ENCODE peak calls at places on chromosome 7, in six cellular contexts. R, E, C, K, W and Z are unnamed samples.

GRCh38 chr7:149750122-149750845 is 23.1 kb downstream of the ZNF467 start:
- DNase-seq in K (no peak), E (no peak), R (no peak), C (no peak), W (no peak), Z (no peak)

GRCh38 chr7:103150192-103150591 is 1.3 kb upstream of the NAPEPLD start:
- DNase-seq in K (peak), W (no peak), R (no peak), E (no peak), C (no peak), Z (no peak)

GRCh38 chr7:108461855-108462254 is 5.6 kb upstream of the NRCAM start:
- DNase-seq in C (no peak), R (no peak), W (no peak), K (no peak), E (no peak), Z (peak)

GRCh38 chr7:2635810-2636701 is 4.3 kb downstream of the TTYH3 start:
- DNase-seq in R (no peak), E (no peak), C (no peak), K (no peak), W (peak), Z (no peak)

GRCh38 chr7:117068511-117069155 is 115.3 kb downstream of the ST7 start:
- DNase-seq in R (no peak), K (no peak), W (no peak), C (no peak), E (no peak), Z (no peak)

GRCh38 chr7:774161-775109 is 47.4 kb upstream of the PRKAR1B start:
- DNase-seq in R (peak), K (peak), E (peak), C (peak), W (peak), Z (peak)

GRCh38 chr7:116801092-116801710 is 61.2 kb upstream of the CAPZA2 start:
- DNase-seq in W (no peak), C (no peak), E (no peak), R (no peak), K (no peak), Z (no peak)

GRCh38 chr7:76267107-76267834 is 35.2 kb upstream of the HSPB1 start:
- DNase-seq in E (no peak), R (no peak), W (no peak), C (no peak), K (peak), Z (no peak)

GRCh38 chr7:116325517-116325916 is 115.2 kb downstream of the TES start:
- DNase-seq in E (no peak), C (no peak), W (no peak), R (no peak), K (no peak), Z (no peak)

GRCh38 chr7:12623885-12624498 is 53.5 kb downstream of the SCIN start:
- DNase-seq in C (no peak), W (no peak), R (no peak), K (peak), E (no peak), Z (no peak)

GRCh38 chr7:30681262-30682130 is 760 bp downstream of the CRHR2 start:
- DNase-seq in E (no peak), C (no peak), K (peak), W (peak), R (no peak), Z (no peak)

GRCh38 chr7:29639887-29640600 is 76.4 kb downstream of the PRR15 start:
- DNase-seq in W (no peak), R (no peak), E (no peak), C (no peak), K (no peak), Z (no peak)

GRCh38 chr7:16587129-16587528 is 58.4 kb downstream of the ANKMY2 start:
- DNase-seq in W (no peak), E (no peak), K (no peak), C (no peak), R (no peak), Z (no peak)

GRCh38 chr7:67377939-67378862 is 381.6 kb downstream of the TYW1 start:
- DNase-seq in W (peak), K (peak), C (peak), R (peak), E (no peak), Z (peak)

GRCh38 chr7:141674702-141675101 is 27.3 kb downstream of the DENND11 start:
- DNase-seq in K (no peak), E (no peak), W (no peak), C (no peak), R (no peak), Z (peak)

GRCh38 chr7:7702826-7703225 is 15.6 kb downstream of the RPA3 start:
- DNase-seq in E (no peak), W (no peak), K (no peak), R (no peak), C (no peak), Z (no peak)

GRCh38 chr7:41038211-41038610 is 664.7 kb downstream of the INHBA start:
- DNase-seq in R (no peak), E (no peak), K (no peak), C (no peak), W (peak), Z (no peak)

GRCh38 chr7:30770936-30771858 is at the start of gene MINDY4:
- DNase-seq in K (peak), R (peak), E (peak), W (peak), C (peak), Z (peak)

GRCh38 chr7:84154991-84155781 is 39.4 kb downstream of the SEMA3A start:
- DNase-seq in W (no peak), C (no peak), R (no peak), E (no peak), K (no peak), Z (no peak)

GRCh38 chr7:13021566-13021965 is 334.1 kb downstream of the ARL4A start:
- DNase-seq in C (no peak), R (no peak), E (no peak), K (no peak), W (no peak), Z (no peak)

GRCh38 chr7:106808967-106809635 is 56.0 kb upstream of the PIK3CG start:
- DNase-seq in C (no peak), E (no peak), W (no peak), R (no peak), K (no peak), Z (no peak)

GRCh38 chr7:1705856-1706255 is 35.8 kb downstream of the ELFN1 start:
- DNase-seq in K (no peak), W (no peak), C (no peak), R (no peak), E (no peak), Z (no peak)

GRCh38 chr7:36951257-36951697 is 227.0 kb upstream of the AOAH start:
- DNase-seq in W (no peak), C (no peak), E (no peak), K (no peak), R (no peak), Z (no peak)

GRCh38 chr7:19113855-19114590 is 3.4 kb downstream of the TWIST1 start:
- DNase-seq in W (no peak), E (no peak), R (no peak), C (no peak), K (no peak), Z (peak)

GRCh38 chr7:14054125-14054524 is 64.7 kb upstream of the ETV1 start:
- DNase-seq in R (no peak), K (peak), E (no peak), W (no peak), C (no peak), Z (no peak)

GRCh38 chr7:36188923-36189322 is 35.9 kb downstream of the EEPD1 start:
- DNase-seq in E (no peak), C (no peak), W (no peak), K (no peak), R (no peak), Z (no peak)

GRCh38 chr7:44112231-44112996 is 8.3 kb downstream of the AEBP1 start:
- DNase-seq in K (no peak), E (no peak), C (no peak), W (no peak), R (no peak), Z (no peak)

GRCh38 chr7:74271742-74272141 is 17.5 kb upstream of the CLIP2 start:
- DNase-seq in R (no peak), K (no peak), C (no peak), W (no peak), E (no peak), Z (no peak)